ENCODE peak calls at places on chromosomes 12 and 14, in nine cellular contexts. I is iPS DF 6.9, W is lung, S is endothelial cell of umbilical vein, R is left lung, B is aorta, C is heart right ventricle, N is neuronal stem cell, G is lower lobe of right lung. H is an unnamed sample. For H3K4me1, the result is how much of the 10 kb centered on the place peaks cover.

GRCh38 chr14:44564908-44565307 is 57.8 kb upstream of the FSCB start:
- DNase-seq in I (no peak), W (no peak), S (no peak), R (no peak), B (no peak), C (no peak), N (no peak), G (no peak), H (peak)

GRCh38 chr12:49953961-49954835 is 3.7 kb downstream of the AQP2 start:
- DNase-seq in I (no peak), W (no peak), S (no peak), R (no peak), B (peak), C (no peak), N (no peak), G (peak), H (no peak)

GRCh38 chr12:64385468-64385867 is 5.1 kb downstream of the C12orf56 start:
- DNase-seq in I (no peak), W (no peak), S (no peak), R (no peak), B (no peak), C (no peak), N (no peak), G (no peak), H (no peak)

GRCh38 chr12:124837958-124838803 is 25.5 kb downstream of the SCARB1 start:
- DNase-seq in I (no peak), W (peak), S (peak), R (peak), B (peak), C (peak), N (no peak), G (no peak), H (peak)

GRCh38 chr12:43004908-43005307 is 415.4 kb upstream of the PRICKLE1 start:
- DNase-seq in I (no peak), W (no peak), S (no peak), R (no peak), B (no peak), C (no peak), N (no peak), G (no peak), H (peak)

GRCh38 chr12:79407671-79408622 is 282.8 kb downstream of the PAWR start:
- DNase-seq in I (peak), W (peak), S (peak), R (no peak), B (peak), C (peak), N (peak), G (no peak), H (peak)

GRCh38 chr12:47715393-47715876 is 9.6 kb upstream of the RPAP3 start:
- DNase-seq in I (peak), W (peak), S (peak), R (no peak), B (peak), C (peak), N (peak), G (peak), H (peak)

GRCh38 chr14:23206422-23207145 is 23.1 kb upstream of the SLC7A8 start:
- DNase-seq in I (no peak), W (no peak), S (no peak), R (no peak), B (no peak), C (no peak), N (no peak), G (no peak), H (no peak)

GRCh38 chr12:52871291-52871961 is 22.6 kb upstream of the KRT78 start:
- DNase-seq in I (no peak), W (no peak), S (no peak), R (peak), B (peak), C (no peak), N (no peak), G (no peak), H (no peak)

GRCh38 chr14:77026930-77027537 is 1.5 kb downstream of the IRF2BPL start:
- DNase-seq in I (no peak), W (no peak), S (peak), R (peak), B (peak), C (peak), N (peak), G (peak), H (peak)
- H3K4me1 ChIP-seq in I (under half), W (under half), S (under half), R (under half), B (under half), C (half or more), N (under half), G (half or more), H (under half)

GRCh38 chr12:55937956-55938355 is 7.0 kb downstream of the DGKA start:
- DNase-seq in I (no peak), W (no peak), S (no peak), R (no peak), B (no peak), C (no peak), N (no peak), G (no peak), H (no peak)

GRCh38 chr12:55934773-55935172 is 3.8 kb downstream of the DGKA start:
- DNase-seq in I (no peak), W (no peak), S (no peak), R (no peak), B (no peak), C (no peak), N (no peak), G (no peak), H (no peak)

GRCh38 chr12:55933799-55934174 is 2.8 kb downstream of the DGKA start:
- DNase-seq in I (no peak), W (no peak), S (no peak), R (no peak), B (no peak), C (no peak), N (no peak), G (no peak), H (no peak)

GRCh38 chr12:55934343-55934742 is 3.4 kb downstream of the DGKA start:
- DNase-seq in I (no peak), W (no peak), S (no peak), R (no peak), B (no peak), C (no peak), N (no peak), G (no peak), H (no peak)

DNA sequence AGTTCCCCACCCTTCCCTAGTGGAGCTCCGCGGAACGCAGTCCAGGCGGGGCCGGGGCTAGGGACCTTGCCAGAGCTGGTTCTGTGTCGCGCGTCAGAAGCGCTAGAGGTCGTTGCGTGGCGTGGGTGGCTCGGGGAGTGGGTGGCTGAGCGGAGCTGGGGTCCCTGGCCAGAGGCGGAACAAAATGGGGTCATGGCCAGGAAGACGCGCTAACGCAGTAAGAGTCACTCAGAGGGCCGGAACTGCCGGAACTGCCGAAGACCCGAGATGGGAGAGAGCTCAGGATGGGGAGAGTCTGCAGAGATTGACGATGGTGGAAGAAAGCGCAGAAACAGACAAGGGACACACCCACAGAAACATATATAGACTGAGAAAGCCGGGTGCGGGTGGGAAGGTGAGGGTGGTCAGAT is 4.8 kb downstream of the DGKA start:
- DNase-seq in I (no peak), W (no peak), S (no peak), R (peak), B (no peak), C (peak), N (no peak), G (peak), H (peak)
- H3K4me1 ChIP-seq in I (under half), W (under half), S (under half), R (under half), B (under half), C (under half), N (under half), G (under half), H (under half)

GRCh38 chr12:55724940-55725309 is 3.9 kb downstream of the CD63 start:
- DNase-seq in I (no peak), W (no peak), S (no peak), R (no peak), B (peak), C (no peak), N (no peak), G (no peak), H (no peak)

GRCh38 chr12:55721601-55722213 is 1.5 kb downstream of the RDH5 start:
- DNase-seq in I (no peak), W (no peak), S (no peak), R (no peak), B (peak), C (no peak), N (no peak), G (no peak), H (no peak)

GRCh38 chr12:55724226-55724939 is 4.2 kb downstream of the RDH5 start:
- DNase-seq in I (no peak), W (peak), S (peak), R (no peak), B (peak), C (no peak), N (no peak), G (peak), H (peak)

GRCh38 chr12:55723516-55724225 is 3.5 kb downstream of the RDH5 start:
- DNase-seq in I (no peak), W (no peak), S (no peak), R (no peak), B (peak), C (no peak), N (no peak), G (no peak), H (no peak)

GRCh38 chr12:55722948-55723347 is 2.8 kb downstream of the RDH5 start:
- DNase-seq in I (no peak), W (no peak), S (no peak), R (no peak), B (peak), C (no peak), N (no peak), G (no peak), H (no peak)
- H3K4me1 ChIP-seq in I (under half), W (under half), S (under half), R (under half), B (under half), C (half or more), N (under half), G (half or more), H (under half)

DNA sequence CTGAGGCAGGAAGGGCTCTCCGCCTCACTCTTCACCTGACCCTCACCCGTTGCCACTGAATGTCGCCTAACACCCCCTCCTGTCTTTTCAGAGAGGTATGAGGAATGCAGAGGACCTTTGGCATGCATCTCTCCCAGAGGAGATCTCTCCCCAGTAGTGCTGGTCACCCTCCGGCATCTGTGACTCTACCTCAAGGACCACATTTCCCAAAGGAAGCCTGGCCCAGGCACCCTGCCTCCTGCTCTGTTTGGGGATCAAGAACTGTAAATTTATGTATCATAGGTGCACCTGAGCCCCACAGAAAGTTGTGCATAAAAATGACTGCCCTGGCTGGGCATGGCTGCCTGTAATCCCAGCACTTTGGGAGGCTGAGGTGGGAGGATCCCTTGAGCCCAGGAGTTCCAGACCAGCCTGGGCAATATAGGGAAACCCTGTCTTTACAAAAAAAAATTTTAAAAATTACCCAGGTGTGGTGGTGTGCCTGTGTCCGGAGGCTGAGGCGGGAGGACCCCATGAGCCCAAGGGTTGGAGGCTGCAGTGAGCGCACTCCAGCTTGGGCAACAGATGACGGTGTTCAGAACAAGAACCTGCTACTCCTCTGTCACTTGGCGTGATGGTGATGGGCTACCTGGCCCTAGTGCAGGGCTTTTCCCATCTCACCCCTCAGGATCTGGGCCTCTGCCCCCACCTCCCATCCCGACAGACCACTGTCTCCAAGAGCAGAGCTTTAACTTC is 13.7 kb downstream of the TNFRSF1A start:
- DNase-seq in I (no peak), W (no peak), S (no peak), R (no peak), B (no peak), C (no peak), N (no peak), G (no peak), H (no peak)
- H3K4me1 ChIP-seq in I (under half), W (under half), S (under half), R (under half), B (under half), C (under half), N (under half), G (half or more), H (under half)

DNA sequence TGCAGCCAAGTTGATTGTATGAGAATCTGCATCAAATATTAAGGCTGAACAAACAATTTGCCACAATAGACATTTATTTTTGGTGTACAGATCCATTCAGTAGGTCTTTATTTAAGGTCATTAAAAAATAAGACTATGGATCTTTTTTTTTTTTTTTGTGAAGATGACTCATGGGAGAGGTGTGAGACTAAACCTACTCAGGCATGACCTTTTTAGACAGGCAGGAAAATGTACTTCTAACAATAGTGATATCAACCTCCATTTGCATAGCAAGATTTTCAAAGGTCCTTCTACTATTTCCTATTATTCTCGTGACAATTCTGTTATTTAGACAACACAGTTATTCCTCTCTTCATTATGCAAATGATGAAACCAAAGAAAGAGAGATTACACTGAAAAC is 39.9 kb upstream of the PTPRR start:
- DNase-seq in I (no peak), W (no peak), S (no peak), R (no peak), B (no peak), C (no peak), N (no peak), G (no peak), H (no peak)
- H3K4me1 ChIP-seq in I (under half), W (under half), S (under half), R (under half), B (under half), C (under half), N (under half), G (under half), H (under half)

DNA sequence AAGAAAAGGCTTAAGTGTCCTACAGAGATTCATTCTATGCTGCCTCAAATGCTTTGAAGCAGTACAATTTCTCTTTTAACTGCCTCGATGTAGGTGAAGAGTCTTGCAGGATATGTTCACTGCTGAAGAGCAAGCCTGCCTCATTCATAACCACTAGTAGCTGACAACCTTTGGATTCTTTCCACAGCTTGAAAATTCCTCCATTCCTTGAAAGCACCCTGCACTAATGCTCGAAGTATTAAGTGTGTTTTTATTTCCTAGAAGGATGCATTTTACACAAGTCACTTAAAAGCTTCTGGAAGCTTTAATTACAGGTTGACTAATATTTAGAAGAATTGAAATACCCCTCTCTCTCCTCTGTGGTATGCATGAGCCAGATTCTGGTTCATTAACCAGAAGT is 429.4 kb downstream of the DIO2 start:
- DNase-seq in I (no peak), W (no peak), S (no peak), R (no peak), B (no peak), C (no peak), N (no peak), G (no peak), H (no peak)
- H3K4me1 ChIP-seq in I (under half), W (under half), S (under half), R (under half), B (under half), C (under half), N (under half), G (under half), H (under half)

GRCh38 chr14:49982082-49982481 is 89.2 kb downstream of the ARF6 start:
- DNase-seq in I (no peak), W (no peak), S (no peak), R (no peak), B (no peak), C (no peak), N (no peak), G (no peak), H (no peak)
- H3K4me1 ChIP-seq in I (under half), W (under half), S (under half), R (under half), B (under half), C (under half), N (under half), G (under half), H (under half)

GRCh38 chr14:103727313-103728000 is 11.8 kb downstream of the ZFYVE21 start:
- DNase-seq in I (no peak), W (peak), S (no peak), R (peak), B (peak), C (no peak), N (no peak), G (peak), H (no peak)

GRCh38 chr14:103724116-103724515 is 8.5 kb downstream of the ZFYVE21 start:
- DNase-seq in I (no peak), W (no peak), S (peak), R (peak), B (peak), C (peak), N (no peak), G (no peak), H (peak)

GRCh38 chr14:103725001-103725682 is 9.5 kb downstream of the ZFYVE21 start:
- DNase-seq in I (no peak), W (no peak), S (no peak), R (peak), B (no peak), C (no peak), N (no peak), G (no peak), H (no peak)

GRCh38 chr14:103726474-103726873 is 10.9 kb downstream of the ZFYVE21 start:
- DNase-seq in I (no peak), W (no peak), S (no peak), R (peak), B (peak), C (no peak), N (no peak), G (no peak), H (no peak)

DNA sequence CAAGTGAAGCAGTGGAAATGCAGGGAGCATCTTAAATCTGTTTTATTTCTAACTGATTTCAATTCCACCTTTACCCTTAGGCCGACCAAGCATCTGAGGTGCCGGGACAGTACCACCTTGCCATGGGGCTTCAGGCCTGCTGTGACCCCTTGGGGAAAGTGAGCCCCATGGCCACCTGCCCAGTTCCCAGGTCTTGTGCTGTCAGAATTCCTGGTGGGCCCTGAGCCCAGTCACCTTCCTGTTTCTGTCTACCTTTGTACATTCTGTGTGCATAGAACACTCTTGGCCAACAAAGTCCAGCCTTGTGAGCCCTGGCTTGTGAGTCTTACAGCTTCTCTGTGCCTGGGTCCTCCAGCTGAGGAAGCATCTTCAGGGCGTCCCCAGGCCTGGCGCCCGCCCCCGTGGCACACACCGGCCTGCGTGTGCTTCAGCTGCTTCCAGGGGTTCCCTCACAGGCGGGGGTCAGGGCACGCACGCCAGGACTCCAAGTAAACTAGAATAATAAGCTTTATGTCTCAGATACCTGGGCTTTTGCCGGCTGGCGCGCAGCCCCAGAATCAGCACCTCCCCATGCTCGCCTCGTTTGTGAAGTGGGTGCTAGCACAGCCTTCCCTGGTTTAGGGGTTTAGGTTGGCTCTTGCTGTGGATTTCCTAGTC is 10.3 kb downstream of the ZFYVE21 start:
- DNase-seq in I (no peak), W (no peak), S (no peak), R (peak), B (no peak), C (no peak), N (no peak), G (no peak), H (no peak)
- H3K4me1 ChIP-seq in I (under half), W (under half), S (under half), R (under half), B (under half), C (half or more), N (under half), G (under half), H (under half)

GRCh38 chr12:107530706-107531105 is 154.9 kb upstream of the PWP1 start:
- DNase-seq in I (no peak), W (no peak), S (no peak), R (no peak), B (no peak), C (no peak), N (no peak), G (no peak), H (no peak)
- H3K4me1 ChIP-seq in I (under half), W (under half), S (under half), R (under half), B (under half), C (under half), N (under half), G (under half), H (under half)

GRCh38 chr14:65070710-65071033 is 31.6 kb downstream of the MAX start:
- DNase-seq in I (no peak), W (no peak), S (no peak), R (no peak), B (no peak), C (no peak), N (no peak), G (no peak), H (no peak)
- H3K4me1 ChIP-seq in I (under half), W (under half), S (under half), R (under half), B (under half), C (half or more), N (under half), G (under half), H (under half)

H was measured in cardiac muscle cell.